ENCODE peak calls at places on chromosomes 1 and 21, in four cellular contexts. C, J, D and X are unnamed samples.

GRCh38 chr1:234934611-234935033 is 194.0 kb downstream of the TOMM20 start:
- DNase-seq in C (no peak), J (no peak), D (no peak), X (no peak)

GRCh38 chr1:209150114-209150513 is 433.4 kb upstream of the CAMK1G start:
- DNase-seq in C (no peak), J (no peak), D (peak), X (no peak)

GRCh38 chr1:16205891-16206546 is 6.4 kb downstream of the ARHGEF19 start:
- DNase-seq in C (no peak), J (no peak), D (no peak), X (no peak)

GRCh38 chr1:8516793-8517556 is 199.1 kb downstream of the SLC45A1 start:
- DNase-seq in C (no peak), J (no peak), D (no peak), X (no peak)

GRCh38 chr1:111275780-111276433 is 14.7 kb upstream of the CHIA start:
- DNase-seq in C (no peak), J (no peak), D (no peak), X (no peak)

GRCh38 chr1:155254714-155255242 is 505 bp downstream of the ENTREP3 start:
- DNase-seq in C (no peak), J (no peak), D (peak), X (no peak)

GRCh38 chr1:229509576-229509975 is 1.4 kb upstream of the NUP133 start:
- DNase-seq in C (no peak), J (no peak), D (no peak), X (peak)

GRCh38 chr1:59025201-59025600 is 241.4 kb upstream of the JUN start:
- DNase-seq in C (no peak), J (no peak), D (no peak), X (no peak)

GRCh38 chr1:91608876-91609275 is 108.2 kb downstream of the CDC7 start:
- DNase-seq in C (no peak), J (no peak), D (no peak), X (no peak)

GRCh38 chr1:85278853-85279314 is 2.5 kb upstream of the BCL10 start:
- DNase-seq in C (peak), J (peak), D (no peak), X (peak)

GRCh38 chr1:12665511-12665910 is 21.6 kb downstream of the AADACL4 start:
- DNase-seq in C (no peak), J (no peak), D (no peak), X (no peak)

GRCh38 chr1:88311907-88312306 is 372.2 kb upstream of the PKN2 start:
- DNase-seq in C (no peak), J (no peak), D (no peak), X (peak)

GRCh38 chr1:179788259-179788658 is 45.2 kb downstream of the FAM163A start:
- DNase-seq in C (no peak), J (no peak), D (no peak), X (no peak)

GRCh38 chr21:44751799-44752636 is 40.6 kb upstream of the TSPEAR start:
- DNase-seq in C (no peak), J (no peak), D (no peak), X (no peak)

GRCh38 chr21:42253466-42253865 is 34.5 kb downstream of the ABCG1 start:
- DNase-seq in C (no peak), J (no peak), D (no peak), X (no peak)

GRCh38 chr1:190179817-190180216 is 297.8 kb downstream of the BRINP3 start:
- DNase-seq in C (peak), J (no peak), D (no peak), X (peak)

GRCh38 chr21:38768385-38769071 is 37.2 kb upstream of the ETS2 start:
- DNase-seq in C (peak), J (no peak), D (no peak), X (peak)

GRCh38 chr1:201334325-201335173 is 42.9 kb downstream of the TNNT2 start:
- DNase-seq in C (no peak), J (no peak), D (no peak), X (no peak)

GRCh38 chr1:998905-999796 is 746 bp downstream of the HES4 start:
- DNase-seq in C (no peak), J (no peak), D (peak), X (no peak)

GRCh38 chr1:72530646-72531045 is 248.3 kb upstream of the NEGR1 start:
- DNase-seq in C (no peak), J (no peak), D (no peak), X (no peak)

GRCh38 chr1:235075121-235075954 is 53.3 kb downstream of the TOMM20 start:
- DNase-seq in C (no peak), J (no peak), D (no peak), X (peak)

GRCh38 chr1:3034162-3034561 is 12.9 kb downstream of the ACTRT2 start:
- DNase-seq in C (no peak), J (no peak), D (no peak), X (no peak)

GRCh38 chr1:201739492-201740085 is 89.4 kb upstream of the IPO9 start:
- DNase-seq in C (no peak), J (no peak), D (peak), X (no peak)

GRCh38 chr1:42319871-42320484 is 15.1 kb downstream of the FOXJ3 start:
- DNase-seq in C (no peak), J (no peak), D (no peak), X (no peak)

GRCh38 chr1:41687007-41687406 is 202.5 kb upstream of the EDN2 start:
- DNase-seq in C (no peak), J (no peak), D (no peak), X (no peak)

GRCh38 chr1:90147093-90147492 is 152.2 kb downstream of the ZNF326 start:
- DNase-seq in C (no peak), J (no peak), D (no peak), X (no peak)

GRCh38 chr1:173300249-173301044 is 93.3 kb upstream of the TNFSF4 start:
- DNase-seq in C (no peak), J (no peak), D (no peak), X (no peak)

GRCh38 chr1:204084247-204084772 is 11.4 kb downstream of the SOX13 start:
- DNase-seq in C (no peak), J (no peak), D (peak), X (no peak)

GRCh38 chr1:67347688-67348472 is 40.2 kb downstream of the IL12RB2 start:
- DNase-seq in C (peak), J (peak), D (peak), X (peak)

GRCh38 chr1:43774359-43774758 is 67.0 kb downstream of the ST3GAL3 start:
- DNase-seq in C (no peak), J (no peak), D (no peak), X (no peak)

GRCh38 chr1:54850737-54851136 is 36.3 kb downstream of the DHCR24 start:
- DNase-seq in C (no peak), J (peak), D (no peak), X (no peak)

GRCh38 chr21:28742527-28742926 is 250.2 kb downstream of the LTN1 start:
- DNase-seq in C (no peak), J (no peak), D (no peak), X (no peak)
- TF ChIP-seq CTCF in C (no peak), J (no peak), D (no peak), X (no peak)

DNA sequence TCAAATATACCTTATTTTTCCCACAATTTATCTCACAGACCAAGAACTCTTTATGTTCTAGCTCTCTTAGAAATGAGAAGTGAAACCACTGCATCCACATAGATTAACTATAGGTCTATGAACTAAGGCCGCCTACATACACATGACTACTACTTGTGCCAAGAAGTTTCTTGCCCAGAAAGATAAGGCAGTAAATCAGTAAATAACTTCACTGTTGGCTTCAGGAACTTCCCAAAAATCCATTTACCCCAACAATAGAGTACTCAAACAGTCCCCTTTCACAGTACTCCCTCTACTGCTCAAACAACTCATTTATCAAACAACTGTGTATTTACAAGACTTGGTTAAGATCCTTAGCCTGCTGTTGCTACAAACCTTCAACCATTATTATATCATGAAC is 96.5 kb downstream of the NME7 start:
- DNase-seq in C (no peak), J (no peak), D (no peak), X (no peak)
- TF ChIP-seq CTCF in C (peak), J (no peak), D (no peak), X (no peak)

DNA sequence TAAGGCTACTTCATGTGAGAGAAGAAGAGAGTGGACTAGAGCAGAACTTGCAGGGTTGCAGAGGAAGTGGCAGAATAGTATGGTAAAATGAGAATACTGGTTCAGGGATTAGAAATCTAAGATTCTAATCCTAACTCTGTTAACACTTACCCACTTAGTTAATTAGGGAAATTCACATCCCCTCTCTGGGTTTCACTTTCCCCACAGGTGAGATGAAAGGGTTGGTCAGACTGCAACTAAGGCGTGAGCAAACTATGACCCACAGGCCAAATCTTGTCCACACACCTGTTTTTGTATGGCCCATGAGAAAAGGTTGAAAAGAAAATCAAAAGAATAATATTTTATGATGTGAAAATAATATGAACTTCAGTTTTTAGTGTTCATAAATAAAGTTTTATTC is 117.5 kb downstream of the MACF1 start:
- DNase-seq in C (no peak), J (no peak), D (no peak), X (no peak)
- TF ChIP-seq CTCF in C (no peak), J (no peak), D (no peak), X (no peak)

DNA sequence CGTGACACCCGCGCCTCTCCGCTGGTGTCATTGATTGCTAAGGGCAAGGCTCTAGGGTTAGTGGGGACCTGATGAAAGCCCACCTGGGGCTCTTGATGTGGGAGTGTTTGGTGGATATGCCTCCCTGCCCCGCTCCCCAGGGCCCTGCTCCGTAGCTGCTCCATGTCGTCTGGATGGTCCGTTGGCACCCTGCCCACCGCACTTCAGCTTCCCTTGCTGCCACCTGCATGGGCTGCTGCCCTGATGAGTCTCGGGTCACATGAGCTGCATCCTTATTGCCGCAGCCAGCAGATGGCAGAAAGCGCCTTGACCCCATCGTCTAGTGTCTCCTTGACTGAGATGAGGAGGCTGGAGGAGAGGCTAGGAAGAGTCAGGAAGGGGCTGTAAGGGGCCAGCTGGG is 439.4 kb downstream of the CAMTA1 start:
- DNase-seq in C (no peak), J (peak), D (no peak), X (peak)
- TF ChIP-seq CTCF in C (no peak), J (no peak), D (no peak), X (no peak)

DNA sequence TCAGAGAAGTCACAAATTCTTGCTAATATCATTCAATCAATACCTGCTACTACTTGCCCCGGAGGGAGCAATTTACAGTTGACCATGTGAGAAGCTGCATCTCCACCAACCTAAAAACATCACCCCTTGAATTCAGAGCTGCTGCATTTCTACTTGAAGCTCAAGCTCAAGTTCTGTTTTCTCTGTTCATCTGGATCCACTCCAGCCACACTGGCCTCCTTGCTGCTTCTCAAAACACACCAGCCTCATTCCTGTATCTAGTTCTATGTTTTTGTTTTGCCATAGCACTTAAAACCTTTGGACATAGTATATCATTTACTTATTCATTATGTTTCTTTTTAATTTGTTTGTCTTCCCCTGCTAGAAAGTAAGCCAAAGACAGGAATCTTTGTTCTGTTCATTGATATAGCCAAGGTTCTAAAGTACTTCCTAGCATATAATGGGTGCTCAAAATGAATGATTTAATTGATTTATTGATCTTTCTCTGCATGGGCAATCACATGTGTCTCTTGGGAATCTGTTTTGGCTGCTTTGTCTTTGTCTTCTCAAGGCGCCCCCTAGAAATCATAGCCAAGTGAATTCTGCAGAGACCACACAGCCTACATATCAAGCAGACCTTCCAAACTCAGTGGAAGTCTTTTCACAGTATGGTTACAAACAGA is 23.6 kb downstream of the SYF2 start:
- DNase-seq in C (no peak), J (no peak), D (no peak), X (no peak)
- TF ChIP-seq CTCF in C (no peak), J (no peak), D (no peak), X (no peak)

GRCh38 chr1:10517677-10517982 is 42.9 kb downstream of the PEX14 start:
- DNase-seq in C (no peak), J (no peak), D (no peak), X (no peak)

GRCh38 chr1:10520497-10520896 is 45.7 kb downstream of the PEX14 start:
- DNase-seq in C (no peak), J (no peak), D (no peak), X (no peak)

GRCh38 chr1:10516925-10517676 is 42.4 kb downstream of the PEX14 start:
- DNase-seq in C (no peak), J (no peak), D (no peak), X (no peak)

GRCh38 chr1:10520952-10521351 is 46.2 kb downstream of the PEX14 start:
- DNase-seq in C (no peak), J (no peak), D (no peak), X (no peak)

GRCh38 chr1:10519016-10519417 is 44.3 kb downstream of the PEX14 start:
- DNase-seq in C (no peak), J (no peak), D (no peak), X (no peak)
- TF ChIP-seq CTCF in C (no peak), J (no peak), D (no peak), X (no peak)